ENCODE peak calls at places on chromosomes 12 and 14, in five cellular contexts. W is fibroblast of pulmonary artery, G is AG09309, Z is MCF 10A, I is lower leg skin. F is an unnamed sample.

GRCh38 chr12:24751181-24751580 is 197.7 kb downstream of the BCAT1 start:
- DNase-seq in W (no peak), Z (no peak), I (no peak), G (no peak), F (no peak)

GRCh38 chr12:58712981-58713380 is 207.3 kb downstream of the LRIG3 start:
- DNase-seq in Z (no peak), G (no peak), I (no peak), W (no peak), F (no peak)

GRCh38 chr14:92546347-92547053 is 32.9 kb downstream of the RIN3 start:
- DNase-seq in Z (no peak), W (no peak), G (no peak), I (no peak), F (peak)

GRCh38 chr12:108302471-108303311 is 36.4 kb downstream of the CMKLR1 start:
- DNase-seq in I (peak), W (peak), Z (peak), G (peak), F (peak)

GRCh38 chr12:79347852-79348251 is 342.9 kb downstream of the PAWR start:
- DNase-seq in Z (no peak), I (no peak), G (no peak), W (no peak), F (no peak)

GRCh38 chr14:100875861-100876590 is 27.5 kb downstream of the RTL1 start:
- DNase-seq in G (no peak), W (no peak), Z (no peak), I (no peak), F (no peak)

GRCh38 chr14:104435147-104436046 is 144.2 kb upstream of the C14orf180 start:
- DNase-seq in W (no peak), G (no peak), I (peak), Z (no peak), F (no peak)

GRCh38 chr12:52655251-52655650 is 3.2 kb upstream of the KRT2 start:
- DNase-seq in I (no peak), G (no peak), W (no peak), Z (peak), F (no peak)

GRCh38 chr12:76310110-76310509 is 38.1 kb downstream of the BBS10 start:
- DNase-seq in W (peak), Z (peak), G (no peak), I (no peak), F (no peak)

GRCh38 chr12:22759769-22760674 is 135.1 kb downstream of the ETNK1 start:
- DNase-seq in Z (no peak), W (no peak), G (no peak), I (no peak), F (no peak)
- TF ChIP-seq CTCF in Z (no peak), W (no peak), G (no peak), I (no peak), F (no peak)

GRCh38 chr12:12353807-12354206 is 3.1 kb upstream of the BORCS5 start:
- DNase-seq in I (no peak), W (no peak), Z (no peak), G (no peak), F (no peak)

GRCh38 chr12:12350868-12351463 is 924 bp upstream of the MANSC1 start:
- DNase-seq in Z (no peak), G (no peak), W (no peak), I (no peak), F (no peak)

GRCh38 chr12:12353276-12353675 is 3.2 kb upstream of the MANSC1 start:
- DNase-seq in Z (no peak), I (no peak), W (no peak), G (no peak), F (no peak)

DNA sequence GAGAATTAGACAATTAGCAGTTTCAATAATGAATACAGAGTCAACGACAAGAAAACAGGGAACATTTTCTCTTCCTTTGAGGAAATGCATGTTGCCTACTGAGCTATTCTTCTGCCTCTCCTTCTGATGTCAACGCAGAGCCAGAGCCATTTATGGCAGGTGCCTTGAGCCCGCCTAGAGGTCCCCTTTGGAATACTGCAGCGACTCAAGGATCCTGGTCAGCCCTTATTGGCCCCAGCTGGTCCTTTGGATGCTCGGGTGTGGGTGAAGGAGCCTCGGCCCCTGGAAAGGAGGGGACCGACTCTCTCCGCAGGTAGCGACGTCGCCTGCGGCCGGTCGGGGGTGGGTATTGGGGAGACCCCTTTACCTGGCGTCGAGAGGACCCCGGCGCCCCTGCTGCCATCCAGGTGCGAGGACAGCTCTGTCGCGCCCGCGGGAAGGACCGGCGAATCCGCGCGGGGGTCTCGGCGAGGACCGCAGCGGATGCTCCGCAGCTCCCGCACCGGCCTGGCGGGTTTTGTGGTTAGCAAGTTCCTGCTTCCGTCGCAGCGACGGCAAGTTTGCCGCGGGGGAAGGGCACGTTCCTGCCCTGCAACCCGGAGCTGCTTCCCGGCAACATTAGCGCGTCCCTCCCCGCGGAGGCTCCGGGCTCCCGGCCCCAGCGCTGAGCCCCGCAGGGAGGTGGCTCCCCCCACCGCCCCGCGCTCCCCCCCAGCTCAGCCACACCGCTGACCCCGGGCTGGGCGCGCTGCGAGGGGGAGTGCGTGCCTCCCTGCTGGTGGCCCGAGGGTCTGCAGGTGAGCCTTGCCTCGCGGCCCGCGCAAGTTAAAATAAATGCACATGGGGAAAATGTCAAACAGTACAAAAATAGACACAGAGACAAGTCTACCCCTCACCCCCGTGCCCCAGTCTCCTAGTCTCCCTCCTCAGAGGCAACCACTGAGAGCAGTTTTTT is at the start of gene MANSC1:
- DNase-seq in I (peak), W (peak), G (no peak), Z (no peak), F (no peak)
- TF ChIP-seq CTCF in I (no peak), W (peak), G (peak), Z (peak), F (peak)

DNA sequence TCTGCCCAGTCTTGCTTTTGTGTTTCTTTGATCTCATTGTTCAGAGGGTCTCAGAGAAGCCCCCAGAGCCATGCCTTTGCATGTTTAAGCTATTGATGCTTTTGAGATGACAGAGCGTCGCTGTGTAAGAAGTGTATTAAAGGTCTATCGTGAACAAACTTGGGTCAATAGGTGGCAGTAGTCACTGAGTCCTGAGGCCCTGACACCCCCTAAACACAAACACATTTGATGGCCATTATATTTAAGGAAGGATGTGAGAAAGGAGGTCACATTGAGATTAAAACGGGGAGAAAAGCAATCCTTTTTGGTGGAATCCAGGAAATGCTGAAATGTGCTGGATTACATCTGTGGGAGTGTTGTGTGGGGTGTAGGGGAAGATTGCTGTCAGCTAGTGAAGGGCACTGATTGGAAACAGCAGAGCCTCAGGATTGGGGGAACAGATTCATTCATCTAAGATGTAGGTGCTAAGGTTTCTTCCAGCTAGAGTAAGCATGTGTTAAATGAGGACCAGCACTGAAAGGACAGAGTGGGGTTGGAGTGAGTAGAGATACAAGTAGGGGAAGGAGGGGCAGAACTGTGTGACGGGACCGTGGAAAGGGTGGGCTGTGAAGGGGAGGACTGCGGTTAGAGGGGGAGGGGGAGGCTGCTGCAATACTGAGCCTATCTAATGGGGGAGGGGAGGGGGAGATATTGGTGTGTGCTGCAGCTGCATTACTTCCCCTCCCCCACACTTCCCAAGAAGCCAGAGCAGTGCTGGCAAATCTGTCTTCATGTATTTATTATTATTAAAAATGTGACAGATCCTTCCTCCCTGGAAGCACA is 12.7 kb downstream of the NGDN start:
- DNase-seq in G (no peak), Z (no peak), I (no peak), W (no peak), F (no peak)
- TF ChIP-seq CTCF in G (no peak), Z (no peak), I (no peak), W (no peak), F (no peak)

GRCh38 chr12:106205208-106206069 is 42.4 kb downstream of the CKAP4 start:
- DNase-seq in Z (peak), G (no peak), W (no peak), I (no peak), F (no peak)
- TF ChIP-seq CTCF in Z (peak), G (peak), W (no peak), I (no peak), F (no peak)

DNA sequence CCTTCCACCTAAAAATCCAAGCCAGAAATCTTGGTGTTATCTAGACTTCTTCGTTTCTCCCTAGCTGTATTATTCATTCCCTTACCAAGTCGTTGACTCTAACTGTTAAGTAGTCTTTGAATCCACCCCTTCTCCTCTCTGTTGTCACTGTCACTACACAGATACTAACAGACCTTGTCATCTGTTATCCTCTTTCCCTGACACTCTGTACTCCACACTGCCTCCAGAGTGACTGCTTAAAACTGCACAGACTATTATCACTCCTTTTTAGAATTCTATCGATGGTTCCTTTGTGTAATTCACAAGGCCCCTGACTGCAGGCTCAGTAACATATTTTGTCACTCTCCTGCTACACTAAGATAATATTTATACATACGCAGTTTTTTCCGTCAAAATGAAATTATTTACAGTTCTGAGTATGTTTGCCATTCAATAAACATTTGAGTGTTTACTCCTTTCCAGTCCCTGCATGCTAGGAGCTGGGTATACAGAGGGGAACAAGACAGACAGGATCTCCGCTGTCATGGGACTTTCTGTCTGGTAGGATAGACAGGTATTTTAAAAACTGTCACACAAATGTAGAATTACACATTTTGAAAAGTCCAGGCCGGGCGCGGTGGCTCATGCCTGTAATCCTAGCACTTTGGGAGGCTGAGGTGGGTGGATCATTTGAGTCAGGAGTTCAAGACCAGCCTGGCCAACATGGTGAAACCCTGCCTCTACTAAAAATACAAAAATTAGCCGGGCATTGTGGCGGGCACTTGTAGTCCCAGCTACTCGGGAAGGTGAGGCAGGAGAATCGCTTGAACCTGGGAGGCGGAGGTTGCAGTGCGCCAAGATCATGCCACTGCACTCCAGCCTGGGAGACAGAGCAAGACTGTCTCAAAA is 3.8 kb downstream of the MARS1 start:
- DNase-seq in G (no peak), W (no peak), Z (no peak), I (no peak), F (no peak)
- TF ChIP-seq CTCF in G (no peak), W (peak), Z (no peak), I (no peak), F (no peak)

GRCh38 chr14:106807493-106807892 is 1281.1 kb downstream of the TMEM121 start:
- DNase-seq in I (no peak), Z (no peak), W (no peak), G (no peak), F (no peak)

GRCh38 chr14:106809615-106810014 is 1283.2 kb downstream of the TMEM121 start:
- DNase-seq in G (no peak), Z (no peak), W (no peak), I (no peak), F (no peak)

GRCh38 chr14:106811167-106811566 is 1284.8 kb downstream of the TMEM121 start:
- DNase-seq in I (no peak), W (no peak), G (no peak), Z (no peak), F (no peak)

GRCh38 chr14:106808907-106809306 is 1282.5 kb downstream of the TMEM121 start:
- DNase-seq in I (no peak), Z (no peak), W (no peak), G (no peak), F (no peak)

GRCh38 chr14:106808458-106808857 is 1282.1 kb downstream of the TMEM121 start:
- DNase-seq in W (no peak), Z (no peak), I (no peak), G (no peak), F (no peak)
- TF ChIP-seq CTCF in W (no peak), Z (peak), I (no peak), G (no peak), F (no peak)

GRCh38 chr14:74955229-74955999 is at the start of gene PGF:
- DNase-seq in G (no peak), I (no peak), W (peak), Z (peak), F (no peak)
- TF ChIP-seq CTCF in G (no peak), I (no peak), W (no peak), Z (no peak), F (no peak)

F was measured in HFF-Myc.